ENCODE peak calls at places on chromosomes 5 and 9, in six cellular contexts. M, F, U, X, C and E are unnamed samples.
A peak's percentile ranks its signal among the peaks of the same experiment; 100 is the strongest.

GRCh38 chr5:108143581-108143980 is 238.3 kb downstream of the FBXL17 start:
- DNase-seq in F (no peak), X (no peak), C (no peak), U (no peak), M (peak; percentile 10), E (no peak)

GRCh38 chr5:91797581-91797980 is 414.5 kb upstream of the ARRDC3 start:
- DNase-seq in M (no peak), X (no peak), U (no peak), C (no peak), F (no peak), E (no peak)

GRCh38 chr5:6674421-6674820 is 38.8 kb upstream of the TENT4A start:
- DNase-seq in M (no peak), U (no peak), F (no peak), C (no peak), X (no peak), E (no peak)

GRCh38 chr5:107424461-107424860 is 246.3 kb downstream of the EFNA5 start:
- DNase-seq in U (no peak), C (no peak), M (no peak), F (peak; percentile 36), X (no peak), E (no peak)

GRCh38 chr5:168532471-168532870 is 3.4 kb downstream of the FBLL1 start:
- DNase-seq in X (no peak), M (no peak), U (no peak), F (no peak), C (no peak), E (no peak)

GRCh38 chr5:51618234-51618633 is 235.0 kb downstream of the ISL1 start:
- DNase-seq in F (no peak), X (no peak), C (no peak), U (no peak), M (no peak), E (no peak)

GRCh38 chr5:123610665-123611406 is 98.9 kb downstream of the CSNK1G3 start:
- DNase-seq in C (peak; percentile 30), X (peak; percentile 17), U (peak; percentile 54), M (peak; percentile 68), F (peak; percentile 84), E (peak; percentile 66)

GRCh38 chr5:172683696-172684464 is 42.8 kb downstream of the NEURL1B start:
- DNase-seq in C (no peak), M (no peak), F (peak; percentile 15), X (no peak), U (no peak), E (no peak)

GRCh38 chr5:86684222-86684621 is 66.5 kb downstream of the COX7C start:
- DNase-seq in C (no peak), U (no peak), M (peak; percentile 7), F (no peak), X (no peak), E (peak; percentile 3)

GRCh38 chr5:173886157-173886556 is 2.0 kb upstream of the CPEB4 start:
- DNase-seq in U (no peak), C (no peak), M (no peak), X (no peak), F (no peak), E (no peak)

GRCh38 chr5:173883347-173883924 is 4.7 kb upstream of the CPEB4 start:
- DNase-seq in M (no peak), C (no peak), F (no peak), X (no peak), U (no peak), E (no peak)

GRCh38 chr5:173885481-173886010 is 2.6 kb upstream of the CPEB4 start:
- DNase-seq in F (peak; percentile 71), U (no peak), C (no peak), M (no peak), X (no peak), E (peak; percentile 45)

GRCh38 chr5:173884402-173885053 is 3.6 kb upstream of the CPEB4 start:
- DNase-seq in X (peak; percentile 67), U (no peak), M (no peak), F (no peak), C (peak; percentile 72), E (peak; percentile 45)

GRCh38 chr5:173885054-173885443 is 3.1 kb upstream of the CPEB4 start:
- DNase-seq in U (no peak), X (no peak), C (no peak), M (no peak), F (no peak), E (no peak)
- H3K4me3 ChIP-seq in U (no peak overlapping the region), X (no peak overlapping the region), C (no peak overlapping the region), M (no peak overlapping the region), F (no peak overlapping the region), E (no peak overlapping the region)

GRCh38 chr9:70420267-70421019 is 6.0 kb upstream of the KLF9 start:
- DNase-seq in C (peak; percentile 56), F (peak; percentile 91), U (peak; percentile 87), M (peak; percentile 76), X (no peak), E (peak; percentile 73)
- TF ChIP-seq POLR2A in C (peak; percentile 87), F (peak; percentile 68), U (peak; percentile 87), M (no peak), X (peak; percentile 28), E (peak; percentile 10)

GRCh38 chr5:131068893-131069643 is 96.0 kb downstream of the HINT1 start:
- DNase-seq in C (no peak), M (no peak), X (peak; percentile 39), U (no peak), F (no peak), E (no peak)
- TF ChIP-seq MYC in C (no peak), M (no peak), X (no peak), U (no peak), F (no peak), E (no peak)

GRCh38 chr9:34163439-34163838 is 15.4 kb upstream of the UBAP1 start:
- DNase-seq in C (no peak), F (no peak), X (no peak), U (no peak), M (peak; percentile 84), E (peak; percentile 48)
- H3K4me3 ChIP-seq in C (no peak overlapping the region), F (no peak overlapping the region), X (no peak overlapping the region), U (no peak overlapping the region), M (peak overlapping the region; percentile 17), E (no peak overlapping the region)

GRCh38 chr9:133458643-133459312 is 1.0 kb upstream of the CACFD1 start:
- DNase-seq in M (no peak), U (peak; percentile 41), F (no peak), X (no peak), C (no peak), E (peak; percentile 56)

GRCh38 chr9:133459476-133460404 is at the start of gene CACFD1:
- DNase-seq in C (peak; percentile 97), F (peak; percentile 95), X (peak; percentile 65), M (peak; percentile 95), U (peak; percentile 93), E (peak; percentile 93)

GRCh38 chr9:133463234-133463863 is 3.6 kb downstream of the CACFD1 start:
- DNase-seq in F (no peak), M (peak; percentile 44), U (no peak), X (no peak), C (peak; percentile 34), E (no peak)

GRCh38 chr9:133461975-133462374 is 2.2 kb downstream of the CACFD1 start:
- DNase-seq in M (no peak), C (no peak), U (peak; percentile 42), X (no peak), F (no peak), E (no peak)

GRCh38 chr9:133460405-133461175 is 812 bp downstream of the CACFD1 start:
- DNase-seq in C (no peak), M (peak; percentile 38), U (peak; percentile 97), F (peak; percentile 23), X (no peak), E (no peak)
- TF ChIP-seq POLR2A in C (no peak), M (no peak), U (peak; percentile 77), F (no peak), X (no peak), E (no peak)

DNA sequence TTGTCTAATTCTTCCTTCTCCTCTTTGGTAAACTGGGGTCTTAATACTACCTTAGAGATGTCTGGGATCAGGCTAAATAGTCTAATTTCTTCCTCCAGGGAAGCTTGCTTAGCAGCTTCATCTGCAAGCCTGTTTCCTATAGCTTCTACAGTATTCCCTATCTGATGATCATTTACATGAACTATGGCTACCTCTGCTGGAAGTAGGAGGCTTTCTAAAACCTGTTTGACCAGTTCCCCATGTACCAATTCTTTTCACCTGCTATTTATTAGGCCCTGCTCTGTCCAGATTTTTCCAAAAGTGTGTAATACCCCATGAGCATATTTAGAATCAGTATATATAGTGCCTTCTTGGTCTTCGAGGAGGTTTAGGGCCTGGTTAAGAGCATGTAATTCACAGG is 619.8 kb downstream of the HINT1 start:
- DNase-seq in C (no peak), F (no peak), U (no peak), X (no peak), M (no peak), E (no peak)
- TF ChIP-seq MYC in C (no peak), F (no peak), U (no peak), X (no peak), M (no peak), E (no peak)

GRCh38 chr9:111891910-111892499 is 4.6 kb upstream of the UGCG start:
- DNase-seq in X (no peak), C (peak; percentile 60), U (peak; percentile 16), M (peak; percentile 52), F (no peak), E (no peak)
- H3K4me3 ChIP-seq in X (no peak overlapping the region), C (no peak overlapping the region), U (peak overlapping the region; percentile 37), M (no peak overlapping the region), F (no peak overlapping the region), E (no peak overlapping the region)

DNA sequence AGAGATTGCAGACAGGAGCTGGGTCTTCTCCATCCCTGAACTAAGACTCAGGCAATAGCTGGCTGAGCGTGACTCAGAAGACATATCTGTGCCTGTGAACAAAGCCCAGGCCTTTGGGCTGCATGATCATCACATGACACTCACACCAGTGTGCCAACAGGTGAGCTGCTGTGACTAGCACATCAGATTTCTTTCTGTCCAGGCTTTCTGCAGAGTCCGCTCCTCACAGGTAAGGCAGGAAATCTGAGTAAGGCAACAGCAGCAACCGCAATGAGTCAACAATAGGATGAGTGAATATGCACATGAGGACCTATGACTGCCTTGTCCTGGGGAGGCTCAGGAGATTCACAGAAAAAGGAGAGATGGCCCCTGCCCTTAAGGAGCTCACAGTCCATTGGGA is 293.6 kb downstream of the ACTL7B start:
- DNase-seq in M (no peak), C (no peak), U (no peak), F (no peak), X (no peak), E (no peak)
- TF ChIP-seq POLR2A in M (no peak), C (no peak), U (no peak), F (no peak), X (no peak), E (no peak)

GRCh38 chr5:146873186-146873917 is 5.2 kb downstream of the PPP2R2B start:
- DNase-seq in M (no peak), C (no peak), F (no peak), X (no peak), U (no peak), E (no peak)
- TF ChIP-seq MYC in M (no peak), C (no peak), F (no peak), X (no peak), U (no peak), E (no peak)